ENCODE peak calls at places on chromosomes 1 and 21, in nine cellular contexts. A is CD4-positive, alpha-beta T cell; Y is PC-9; V is renal cortical epithelial cell; S is breast epithelium; W is NCI-H510A treated with DMSO at 0.1 percent for 48 hours; H is tibial artery; Z is NCI-H460; D is stimulated activated CD4-positive, alpha-beta T cell treated with anti-CD3 and anti-CD28 coated beads, TNF-alpha, amount 100 ng/mL, for 24 hours. Q is an unnamed sample.

GRCh38 chr1:42209516-42210370 is 45.2 kb upstream of the GUCA2A start:
- DNase-seq in A (no peak), Y (peak), V (peak), S (no peak), W (no peak), H (no peak), Z (peak), D (no peak), Q (no peak)

GRCh38 chr1:234771642-234772344 is 161.8 kb upstream of the IRF2BP2 start:
- DNase-seq in A (no peak), Y (peak), V (no peak), S (no peak), W (peak), H (no peak), Z (no peak), D (no peak), Q (peak)

GRCh38 chr21:26366781-26367180 is 196.2 kb upstream of the APP start:
- DNase-seq in A (no peak), Y (no peak), V (peak), S (no peak), W (no peak), H (no peak), Z (no peak), D (no peak), Q (no peak)

GRCh38 chr1:156807627-156808026 is 9.0 kb downstream of the SH2D2A start:
- DNase-seq in A (peak), Y (no peak), V (no peak), S (no peak), W (no peak), H (no peak), Z (no peak), D (no peak), Q (no peak)

GRCh38 chr1:100629391-100629790 is 90.2 kb upstream of the VCAM1 start:
- DNase-seq in A (no peak), Y (no peak), V (peak), S (no peak), W (no peak), H (no peak), Z (no peak), D (no peak), Q (no peak)

GRCh38 chr1:109237512-109237911 is 11.8 kb upstream of the CELSR2 start:
- DNase-seq in A (no peak), Y (no peak), V (no peak), S (no peak), W (no peak), H (no peak), Z (no peak), D (no peak), Q (no peak)

GRCh38 chr1:227490478-227490877 is 72.9 kb upstream of the ZNF678 start:
- DNase-seq in A (no peak), Y (no peak), V (no peak), S (no peak), W (no peak), H (no peak), Z (no peak), D (no peak), Q (no peak)

GRCh38 chr1:84450916-84451315 is 28.1 kb upstream of the RPF1 start:
- DNase-seq in A (no peak), Y (no peak), V (no peak), S (no peak), W (no peak), H (no peak), Z (no peak), D (no peak), Q (no peak)

GRCh38 chr1:177927021-177927596 is 42.7 kb downstream of the SEC16B start:
- DNase-seq in A (no peak), Y (no peak), V (peak), S (no peak), W (no peak), H (no peak), Z (no peak), D (no peak), Q (no peak)

GRCh38 chr21:38596264-38597042 is 98.2 kb upstream of the ERG start:
- DNase-seq in A (no peak), Y (no peak), V (peak), S (no peak), W (peak), H (no peak), Z (no peak), D (no peak), Q (no peak)

GRCh38 chr1:66360285-66360724 is 173.6 kb upstream of the SGIP1 start:
- DNase-seq in A (no peak), Y (no peak), V (no peak), S (no peak), W (no peak), H (no peak), Z (no peak), D (no peak), Q (no peak)

GRCh38 chr21:42366292-42367010 is at the start of gene TFF1:
- DNase-seq in A (no peak), Y (peak), V (no peak), S (no peak), W (no peak), H (no peak), Z (no peak), D (no peak), Q (no peak)

GRCh38 chr1:198087831-198088230 is 69.0 kb upstream of the NEK7 start:
- DNase-seq in A (no peak), Y (no peak), V (no peak), S (no peak), W (no peak), H (no peak), Z (no peak), D (no peak), Q (no peak)

GRCh38 chr1:26285366-26286063 is 5.6 kb downstream of the SH3BGRL3 start:
- DNase-seq in A (no peak), Y (peak), V (no peak), S (no peak), W (no peak), H (no peak), Z (peak), D (no peak), Q (no peak)

GRCh38 chr1:174161813-174162212 is 2.5 kb downstream of the RABGAP1L start:
- DNase-seq in A (no peak), Y (no peak), V (no peak), S (no peak), W (no peak), H (no peak), Z (no peak), D (no peak), Q (no peak)

GRCh38 chr1:161747789-161748188 is 1.8 kb upstream of the DUSP12 start:
- DNase-seq in A (no peak), Y (no peak), V (no peak), S (no peak), W (no peak), H (no peak), Z (no peak), D (no peak), Q (no peak)

GRCh38 chr1:185406006-185406974 is 89.2 kb upstream of the IVNS1ABP start:
- DNase-seq in A (no peak), Y (no peak), V (no peak), S (no peak), W (no peak), H (no peak), Z (no peak), D (no peak), Q (no peak)

GRCh38 chr1:173717238-173717637 is 2.5 kb downstream of the KLHL20 start:
- DNase-seq in A (no peak), Y (no peak), V (peak), S (no peak), W (no peak), H (no peak), Z (no peak), D (no peak), Q (no peak)

GRCh38 chr1:93324486-93325464 is 20.9 kb upstream of the DR1 start:
- DNase-seq in A (no peak), Y (no peak), V (peak), S (no peak), W (no peak), H (no peak), Z (no peak), D (no peak), Q (no peak)

Q was measured in ascending aorta.